ENCODE peak calls at places on chromosomes 6 and 20, in five cellular contexts. Y is left ventricle myocardium superior, K is AG10803, C is HFFc6, J is tibial nerve. M is an unnamed sample.

GRCh38 chr20:51492167-51493092 is 50.1 kb downstream of the NFATC2 start:
- DNase-seq in Y (peak; percentile 79), K (no peak), C (no peak), J (peak; percentile 25), M (no peak)

GRCh38 chr20:38202153-38202981 is 37.3 kb upstream of the TGM2 start:
- DNase-seq in Y (no peak), K (no peak), C (no peak), J (no peak), M (no peak)

GRCh38 chr6:119348308-119349040 is 1.1 kb downstream of the MAN1A1 start:
- DNase-seq in Y (peak; percentile 44), K (no peak), C (no peak), J (no peak), M (peak; percentile 54)

GRCh38 chr20:58407966-58408557 is 19.0 kb downstream of the VAPB start:
- DNase-seq in Y (no peak), K (peak; percentile 28), C (no peak), J (no peak), M (no peak)

GRCh38 chr20:57432874-57433491 is 41.8 kb downstream of the RBM38 start:
- DNase-seq in Y (peak; percentile 75), K (peak; percentile 26), C (no peak), J (no peak), M (peak; percentile 83)

GRCh38 chr6:39929733-39930461 is 4.4 kb downstream of the MOCS1 start:
- DNase-seq in Y (no peak), K (peak; percentile 60), C (peak; percentile 17), J (no peak), M (no peak)

GRCh38 chr20:35368616-35369423 is 43.0 kb downstream of the UQCC1 start:
- DNase-seq in Y (peak; percentile 65), K (peak; percentile 34), C (no peak), J (no peak), M (no peak)

GRCh38 chr6:164023535-164023934 is 609.0 kb downstream of the QKI start:
- DNase-seq in Y (no peak), K (no peak), C (no peak), J (no peak), M (no peak)

GRCh38 chr6:3749991-3750323 is 1.6 kb downstream of the PXDC1 start:
- DNase-seq in Y (peak; percentile 67), K (peak; percentile 85), C (peak; percentile 70), J (peak; percentile 80), M (peak; percentile 63)

GRCh38 chr6:170165085-170165484 is 125.8 kb downstream of the DLL1 start:
- DNase-seq in Y (no peak), K (no peak), C (no peak), J (no peak), M (peak; percentile 49)

GRCh38 chr20:62219101-62219991 is 732 bp downstream of the HRH3 start:
- DNase-seq in Y (no peak), K (no peak), C (no peak), J (no peak), M (no peak)

GRCh38 chr6:46781478-46782378 is 11.5 kb upstream of the MEP1A start:
- DNase-seq in Y (no peak), K (peak; percentile 57), C (peak; percentile 49), J (peak; percentile 91), M (peak; percentile 57)

GRCh38 chr20:24952376-24953203 is 3.5 kb downstream of the CST7 start:
- DNase-seq in Y (no peak), K (no peak), C (no peak), J (no peak), M (peak; percentile 41)

GRCh38 chr6:45436544-45437440 is 59.1 kb upstream of the SUPT3H start:
- DNase-seq in Y (no peak), K (peak; percentile 67), C (peak; percentile 65), J (no peak), M (no peak)

GRCh38 chr6:90294614-90294988 is 2.0 kb downstream of the BACH2 start:
- DNase-seq in Y (no peak), K (no peak), C (no peak), J (no peak), M (no peak)

GRCh38 chr6:38283734-38284362 is 355.9 kb downstream of the BTBD9 start:
- DNase-seq in Y (no peak), K (no peak), C (peak; percentile 15), J (no peak), M (no peak)

GRCh38 chr6:148223424-148223842 is 119.2 kb upstream of the SASH1 start:
- DNase-seq in Y (no peak), K (peak; percentile 13), C (peak; percentile 52), J (no peak), M (no peak)

GRCh38 chr6:75602897-75603395 is 1.3 kb downstream of the SENP6 start:
- DNase-seq in Y (no peak), K (no peak), C (no peak), J (no peak), M (no peak)

GRCh38 chr6:135423649-135424128 is 73.9 kb downstream of the AHI1 start:
- DNase-seq in Y (no peak), K (peak; percentile 37), C (peak; percentile 42), J (no peak), M (no peak)

GRCh38 chr6:167130712-167131684 is 8.1 kb downstream of the CCR6 start:
- DNase-seq in Y (no peak), K (no peak), C (no peak), J (no peak), M (no peak)

GRCh38 chr6:116422238-116422637 is 38.9 kb upstream of the CALHM6 start:
- DNase-seq in Y (no peak), K (no peak), C (no peak), J (no peak), M (no peak)

GRCh38 chr6:160510199-160510598 is 153.9 kb downstream of the LPA start:
- DNase-seq in Y (no peak), K (peak; percentile 20), C (peak; percentile 10), J (no peak), M (no peak)

GRCh38 chr6:165231581-165232276 is 77.7 kb downstream of the C6orf118 start:
- DNase-seq in Y (no peak), K (peak; percentile 72), C (no peak), J (peak; percentile 9), M (no peak)

GRCh38 chr6:110401585-110402176 is 13.7 kb downstream of the DDO start:
- DNase-seq in Y (no peak), K (no peak), C (no peak), J (no peak), M (no peak)

GRCh38 chr20:2004171-2004570 is 10.3 kb upstream of the PDYN start:
- DNase-seq in Y (no peak), K (no peak), C (no peak), J (no peak), M (no peak)

M was measured in ureter.